ENCODE peak calls at places on chromosomes 7 and 10, in ten cellular contexts. D, R, U, S, L, Y, I, B, E and M are unnamed samples.

GRCh38 chr7:101812595-101812994 is 4.8 kb upstream of the CUX1 start:
- DNase-seq in L (no peak), Y (no peak), U (no peak), B (no peak), R (no peak), I (no peak), E (no peak), D (no peak), S (no peak), M (no peak)

GRCh38 chr7:14125998-14126397 is 136.5 kb upstream of the ETV1 start:
- DNase-seq in I (no peak), L (no peak), E (no peak), U (no peak), B (no peak), R (no peak), D (no peak), S (no peak), Y (no peak), M (no peak)

GRCh38 chr7:45259966-45260646 is 102.5 kb downstream of the RAMP3 start:
- DNase-seq in I (no peak), U (peak), S (no peak), B (no peak), R (peak), Y (peak), L (peak), D (peak), E (peak), M (no peak)

GRCh38 chr7:116953372-116953726 is at the start of gene ST7:
- DNase-seq in U (peak), B (no peak), R (peak), D (peak), I (no peak), Y (no peak), E (peak), S (peak), L (peak), M (peak)

GRCh38 chr7:126840869-126841268 is 411.9 kb downstream of the GRM8 start:
- DNase-seq in B (no peak), L (no peak), U (no peak), I (no peak), E (peak), S (no peak), D (no peak), Y (no peak), R (no peak), M (no peak)

GRCh38 chr7:1466524-1467271 is 7.4 kb upstream of the MICALL2 start:
- DNase-seq in S (peak), R (peak), L (peak), B (no peak), E (no peak), D (no peak), U (peak), I (no peak), Y (peak), M (peak)

GRCh38 chr10:79237801-79238520 is 109.3 kb upstream of the PPIF start:
- DNase-seq in R (peak), I (no peak), L (no peak), U (no peak), E (peak), Y (no peak), S (no peak), D (no peak), B (no peak), M (no peak)

GRCh38 chr7:157384301-157384700 is 47.5 kb downstream of the DNAJB6 start:
- DNase-seq in U (peak), Y (no peak), L (no peak), S (no peak), D (no peak), I (no peak), R (no peak), B (no peak), E (peak), M (no peak)

GRCh38 chr10:43846187-43846680 is 197.6 kb upstream of the ZNF32 start:
- DNase-seq in L (peak), U (no peak), E (no peak), R (peak), S (peak), B (no peak), Y (peak), D (no peak), I (no peak), M (no peak)

GRCh38 chr7:150753826-150754603 is 16.8 kb downstream of the GIMAP5 start:
- DNase-seq in I (no peak), S (no peak), E (peak), L (peak), Y (peak), D (no peak), B (no peak), R (peak), U (no peak), M (no peak)

GRCh38 chr10:43861966-43862751 is 213.5 kb upstream of the ZNF32 start:
- DNase-seq in Y (no peak), I (no peak), L (no peak), S (no peak), D (no peak), E (no peak), R (peak), U (no peak), B (peak), M (no peak)

GRCh38 chr10:115171392-115171960 is 78.3 kb downstream of the ATRNL1 start:
- DNase-seq in S (no peak), R (peak), D (no peak), B (no peak), L (peak), Y (no peak), U (no peak), I (no peak), E (peak), M (no peak)

GRCh38 chr7:107882766-107883165 is 8.2 kb upstream of the DLD start:
- DNase-seq in Y (no peak), S (no peak), R (no peak), L (no peak), U (no peak), D (no peak), E (no peak), I (no peak), B (no peak), M (no peak)

GRCh38 chr10:132036153-132036886 is 29.4 kb upstream of the JAKMIP3 start:
- DNase-seq in B (no peak), L (no peak), Y (no peak), I (no peak), R (no peak), E (peak), S (no peak), U (no peak), D (no peak), M (no peak)

GRCh38 chr7:99272476-99273045 is at the start of gene MYH16:
- DNase-seq in D (no peak), R (no peak), I (no peak), L (no peak), S (no peak), Y (no peak), B (no peak), E (peak), U (no peak), M (no peak)

GRCh38 chr10:125881192-125881591 is at the start of gene DHX32:
- DNase-seq in I (no peak), S (no peak), R (no peak), U (no peak), Y (no peak), L (no peak), E (no peak), B (no peak), D (no peak), M (no peak)

GRCh38 chr10:114970515-114970914 is 32.5 kb downstream of the TRUB1 start:
- DNase-seq in D (no peak), S (no peak), L (no peak), E (no peak), B (no peak), Y (peak), R (peak), U (no peak), I (no peak), M (no peak)

GRCh38 chr7:142771353-142771723 is 568 bp downstream of the PRSS2 start:
- DNase-seq in E (no peak), B (no peak), R (no peak), Y (no peak), I (no peak), L (peak), D (no peak), U (no peak), S (no peak), M (no peak)

GRCh38 chr10:69473304-69473985 is 22.2 kb downstream of the TSPAN15 start:
- DNase-seq in S (peak), E (no peak), I (no peak), R (no peak), B (no peak), D (no peak), U (no peak), L (no peak), Y (no peak), M (no peak)

GRCh38 chr7:142263598-142264380 is 5.9 kb upstream of the PRSS58 start:
- DNase-seq in U (no peak), S (no peak), E (peak), B (no peak), R (no peak), L (no peak), Y (no peak), D (no peak), I (no peak), M (no peak)

GRCh38 chr7:12244129-12244528 is 33.0 kb downstream of the TMEM106B start:
- DNase-seq in E (peak), L (peak), Y (no peak), S (no peak), I (no peak), U (peak), B (no peak), R (peak), D (no peak), M (no peak)

GRCh38 chr7:17990761-17991160 is 36.9 kb downstream of the PRPS1L1 start:
- DNase-seq in S (no peak), D (no peak), Y (no peak), L (no peak), U (no peak), E (no peak), I (no peak), B (no peak), R (no peak), M (no peak)

GRCh38 chr10:84829121-84829520 is 500.7 kb downstream of the CCSER2 start:
- DNase-seq in I (no peak), S (no peak), Y (no peak), L (no peak), B (no peak), E (no peak), U (no peak), D (no peak), R (no peak), M (no peak)

GRCh38 chr7:105035349-105035748 is 21.3 kb downstream of the KMT2E start:
- DNase-seq in U (no peak), D (no peak), E (no peak), S (no peak), I (no peak), Y (no peak), R (no peak), L (no peak), B (no peak), M (no peak)

GRCh38 chr10:124546957-124547650 is 85.5 kb downstream of the LHPP start:
- DNase-seq in B (no peak), Y (no peak), I (no peak), D (no peak), U (no peak), L (no peak), E (no peak), R (no peak), S (no peak), M (no peak)

GRCh38 chr10:115129752-115130151 is 36.6 kb downstream of the ATRNL1 start:
- DNase-seq in E (peak), D (no peak), L (peak), Y (no peak), U (no peak), R (peak), B (peak), S (no peak), I (no peak), M (no peak)

GRCh38 chr7:91836065-91836368 is 44.5 kb downstream of the MTERF1 start:
- DNase-seq in D (no peak), Y (no peak), E (peak), L (no peak), I (no peak), R (peak), B (no peak), U (no peak), S (no peak), M (no peak)

GRCh38 chr10:6244510-6244909 is 41.8 kb downstream of the PFKFB3 start:
- DNase-seq in S (no peak), R (no peak), L (no peak), D (no peak), U (no peak), I (no peak), Y (no peak), B (no peak), E (no peak), M (no peak)

GRCh38 chr10:49310460-49310859 is 11.5 kb downstream of the C10orf71 start:
- DNase-seq in L (no peak), U (no peak), D (no peak), I (no peak), Y (no peak), B (no peak), S (no peak), R (no peak), E (no peak), M (no peak)

GRCh38 chr7:133016629-133017028 is 65.3 kb downstream of the CHCHD3 start:
- DNase-seq in B (peak), E (no peak), Y (no peak), I (no peak), L (no peak), R (no peak), D (no peak), S (no peak), U (no peak), M (no peak)

GRCh38 chr7:101598422-101598957 is 30.6 kb downstream of the MYL10 start:
- DNase-seq in E (peak), D (peak), I (no peak), S (no peak), Y (no peak), R (no peak), B (no peak), L (no peak), U (peak), M (no peak)

GRCh38 chr10:51667992-51668689 is 31.3 kb downstream of the CSTF2T start:
- DNase-seq in Y (no peak), D (no peak), L (no peak), U (no peak), I (no peak), S (no peak), E (no peak), B (no peak), R (peak), M (no peak)

GRCh38 chr7:123070702-123071286 is 75.3 kb upstream of the TAS2R16 start:
- DNase-seq in E (peak), B (no peak), Y (no peak), D (no peak), L (peak), R (peak), U (no peak), I (no peak), S (no peak), M (no peak)

GRCh38 chr7:2508327-2509231 is 11.0 kb upstream of the LFNG start:
- DNase-seq in R (no peak), I (no peak), D (no peak), B (peak), S (no peak), E (peak), Y (peak), U (no peak), L (peak), M (no peak)

GRCh38 chr10:102645388-102645740 is 1.1 kb downstream of the TRIM8 start:
- DNase-seq in D (peak), R (peak), S (peak), B (no peak), U (peak), L (peak), E (peak), Y (peak), I (no peak), M (no peak)

GRCh38 chr7:73626814-73627213 is 2.5 kb upstream of the MLXIPL start:
- DNase-seq in R (no peak), L (no peak), Y (no peak), U (no peak), E (peak), D (no peak), B (no peak), S (no peak), I (no peak), M (no peak)
- TF ChIP-seq CTCF in R (no peak), L (no peak), Y (no peak), U (no peak), E (peak), D (no peak), B (peak), S (no peak), I (no peak), M (no peak)

GRCh38 chr10:61064356-61064755 is 120.4 kb upstream of the RHOBTB1 start:
- DNase-seq in E (no peak), D (no peak), Y (no peak), S (no peak), U (no peak), B (no peak), I (no peak), L (no peak), R (no peak), M (no peak)

GRCh38 chr10:61067683-61068336 is 123.8 kb upstream of the RHOBTB1 start:
- DNase-seq in I (no peak), Y (no peak), U (no peak), R (no peak), D (no peak), L (no peak), S (no peak), B (no peak), E (no peak), M (no peak)

GRCh38 chr10:61065010-61065409 is 121.0 kb upstream of the RHOBTB1 start:
- DNase-seq in R (no peak), S (no peak), I (no peak), U (no peak), D (no peak), L (no peak), Y (no peak), E (no peak), B (no peak), M (no peak)

GRCh38 chr10:61066661-61067353 is 122.8 kb upstream of the RHOBTB1 start:
- DNase-seq in I (no peak), Y (no peak), R (peak), D (no peak), E (no peak), S (no peak), L (no peak), B (no peak), U (peak), M (no peak)

GRCh38 chr10:61068471-61068870 is 124.5 kb upstream of the RHOBTB1 start:
- DNase-seq in E (no peak), R (no peak), U (no peak), B (no peak), S (no peak), I (no peak), L (no peak), D (no peak), Y (no peak), M (no peak)
- TF ChIP-seq CTCF in E (no peak), R (no peak), U (no peak), B (no peak), S (no peak), I (no peak), L (no peak), D (no peak), Y (no peak), M (no peak)

DNA sequence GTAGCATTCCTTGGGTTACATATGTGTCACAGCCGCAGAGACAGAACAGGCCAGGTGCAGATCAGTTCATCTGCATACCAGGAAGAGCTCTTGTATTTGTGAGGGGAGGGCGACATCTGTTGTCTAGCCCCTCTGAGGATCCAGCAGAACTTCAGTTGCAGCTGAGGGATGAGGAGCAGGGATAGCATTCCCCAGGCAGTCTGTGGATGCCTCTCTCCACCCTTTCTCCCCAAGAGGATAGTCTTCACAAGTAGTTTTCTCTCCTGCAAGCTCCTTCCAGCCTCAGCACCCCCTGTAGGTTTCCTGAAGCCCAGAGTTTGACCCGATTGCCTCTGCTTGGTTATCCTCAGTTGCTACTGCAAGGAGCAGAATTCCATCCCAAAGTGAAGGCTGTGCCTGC is 2.6 kb downstream of the SCD start:
- DNase-seq in E (no peak), B (no peak), Y (no peak), L (no peak), D (no peak), R (no peak), S (no peak), I (no peak), U (no peak), M (no peak)
- TF ChIP-seq CTCF in E (no peak), B (no peak), Y (no peak), L (no peak), D (no peak), R (no peak), S (no peak), I (no peak), U (no peak), M (no peak)

DNA sequence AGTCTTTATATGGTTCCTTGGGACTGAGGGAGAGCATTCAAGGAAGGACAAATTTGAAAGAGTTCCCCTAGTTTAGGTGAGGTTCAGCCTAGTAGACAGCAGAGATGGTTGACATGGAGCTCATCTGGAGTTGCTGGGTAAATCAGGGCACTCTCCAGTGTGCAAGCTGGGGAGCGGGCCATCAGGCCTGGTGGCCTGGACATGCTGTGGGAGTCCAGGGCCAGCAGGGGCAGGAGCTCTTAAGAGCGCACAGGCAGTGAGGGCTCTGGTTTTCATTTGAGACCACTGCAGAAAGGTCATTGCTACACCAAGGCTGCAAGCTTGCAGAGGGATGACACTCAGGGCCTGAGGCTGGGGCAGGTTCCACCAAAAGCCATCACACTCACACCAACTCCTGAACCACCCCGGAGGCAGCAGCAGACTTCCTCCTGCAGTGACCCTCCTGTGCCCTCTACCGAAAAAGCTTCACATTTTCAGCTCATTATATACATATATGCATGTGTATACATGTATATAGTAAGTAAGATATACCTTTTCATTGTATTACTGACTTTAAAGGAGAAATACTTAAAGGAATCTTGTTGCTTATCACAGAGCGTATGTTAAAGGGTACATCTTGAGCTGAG is 39.5 kb downstream of the STEAP1B start:
- DNase-seq in Y (no peak), S (no peak), D (no peak), E (no peak), L (no peak), R (no peak), U (no peak), I (no peak), B (no peak), M (no peak)
- TF ChIP-seq CTCF in Y (no peak), S (no peak), D (no peak), E (no peak), L (no peak), R (no peak), U (no peak), I (no peak), B (no peak), M (no peak)

DNA sequence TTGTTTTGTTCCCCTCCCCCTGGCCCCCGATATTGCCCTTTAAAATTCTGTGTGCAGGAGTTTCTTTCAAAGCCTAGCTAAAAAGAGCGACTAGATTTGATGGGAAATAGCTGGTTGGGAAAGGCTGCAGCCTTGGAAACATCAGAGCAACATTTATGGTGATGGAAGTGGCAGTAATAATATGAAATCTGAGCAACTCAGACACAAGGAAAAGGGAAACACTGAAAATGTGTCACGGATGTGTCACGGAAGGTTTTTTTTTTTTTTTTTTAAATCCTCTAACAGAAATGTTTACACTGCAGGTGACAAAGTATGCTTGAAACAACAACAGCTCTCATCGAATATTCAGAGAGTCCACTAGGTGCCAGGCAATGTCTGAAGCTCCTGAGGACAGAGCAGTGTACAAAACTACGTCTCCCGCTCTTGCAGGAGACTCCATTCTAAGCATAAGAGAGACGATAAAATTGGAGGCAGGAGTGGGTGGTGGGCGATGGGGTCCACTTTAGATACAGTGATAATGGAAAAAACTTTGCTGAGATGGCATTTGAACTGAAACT is 143.0 kb downstream of the RSU1 start:
- DNase-seq in E (no peak), Y (no peak), D (no peak), U (no peak), B (no peak), S (no peak), I (no peak), L (no peak), R (no peak), M (no peak)
- TF ChIP-seq CTCF in E (no peak), Y (no peak), D (no peak), U (no peak), B (no peak), S (no peak), I (no peak), L (no peak), R (no peak), M (no peak)